ENCODE peak calls at places on chromosomes 13 and 19, in seven cellular contexts. D is heart right ventricle; M is IMR-90; X is glutamatergic neuron; N is effector memory CD4-positive, alpha-beta T cell; W is stimulated activated CD4-positive, alpha-beta T cell treated with anti-CD3 and anti-CD28 coated beads, Interleukin-15, amount 100 ng/mL, for 1 hour; P is right cardiac atrium. J is an unnamed sample.

GRCh38 chr13:73849292-73849691 is 284.9 kb downstream of the KLF12 start:
- DNase-seq in M (peak), N (no peak), X (no peak), P (no peak), W (no peak), D (no peak), J (no peak)

GRCh38 chr13:99856021-99856420 is 115.5 kb downstream of the ZIC5 start:
- DNase-seq in X (no peak), W (no peak), N (no peak), P (no peak), M (no peak), D (no peak), J (no peak)

GRCh38 chr13:28313579-28313978 is 175.2 kb downstream of the PAN3 start:
- DNase-seq in D (no peak), N (no peak), P (no peak), M (peak), X (no peak), W (no peak), J (no peak)

GRCh38 chr13:113976711-113977684 is 3.1 kb upstream of the C13orf46 start:
- DNase-seq in M (peak), D (no peak), W (no peak), N (no peak), X (peak), P (peak), J (no peak)

GRCh38 chr13:107365466-107366215 is 797.7 kb upstream of the ARGLU1 start:
- DNase-seq in W (no peak), D (no peak), N (no peak), M (peak), P (no peak), X (no peak), J (no peak)

GRCh38 chr13:102328909-102329308 is 72.9 kb downstream of the FGF14 start:
- DNase-seq in X (no peak), W (no peak), N (no peak), M (no peak), P (no peak), D (no peak), J (no peak)

GRCh38 chr13:73984949-73985691 is 149.1 kb downstream of the KLF12 start:
- DNase-seq in M (no peak), N (peak), D (peak), P (peak), W (peak), X (no peak), J (no peak)

GRCh38 chr19:56076413-56076998 is 44.6 kb downstream of the ZNF787 start:
- DNase-seq in M (peak), X (peak), W (no peak), P (no peak), D (peak), N (peak), J (no peak)

GRCh38 chr13:109790951-109791605 is 4.7 kb upstream of the IRS2 start:
- DNase-seq in P (no peak), X (no peak), N (no peak), D (peak), W (no peak), M (peak), J (no peak)

GRCh38 chr19:6423499-6424189 is 967 bp downstream of the KHSRP start:
- DNase-seq in M (peak), W (no peak), X (peak), P (peak), N (no peak), D (no peak), J (no peak)

GRCh38 chr13:76975863-76976262 is 16.0 kb upstream of the CLN5 start:
- DNase-seq in N (no peak), D (no peak), X (no peak), M (no peak), W (no peak), P (no peak), J (no peak)

GRCh38 chr13:41960195-41960699 is 662 bp downstream of the VWA8 start:
- DNase-seq in W (no peak), X (no peak), D (peak), P (peak), M (peak), N (no peak), J (no peak)

GRCh38 chr13:30870049-30870884 is 35.8 kb upstream of the MEDAG start:
- DNase-seq in M (peak), P (peak), N (no peak), D (peak), X (peak), W (peak), J (no peak)

GRCh38 chr19:33409035-33409434 is 35.5 kb downstream of the CEBPG start:
- DNase-seq in X (peak), D (no peak), P (no peak), N (no peak), W (no peak), M (no peak), J (no peak)

GRCh38 chr19:43132696-43133095 is 50.2 kb upstream of the PSG2 start:
- DNase-seq in W (no peak), M (peak), X (no peak), P (no peak), N (no peak), D (no peak), J (no peak)

GRCh38 chr19:18562086-18562485 is 4.4 kb downstream of the KXD1 start:
- DNase-seq in D (peak), W (no peak), X (no peak), M (no peak), P (peak), N (no peak), J (no peak)

GRCh38 chr19:39144487-39145071 is 19.0 kb downstream of the PAK4 start:
- DNase-seq in P (no peak), N (no peak), D (no peak), W (no peak), X (no peak), M (peak), J (no peak)

GRCh38 chr19:42380155-42380554 is 9.9 kb downstream of the CNFN start:
- DNase-seq in D (no peak), P (no peak), N (no peak), X (no peak), W (no peak), M (no peak), J (no peak)